ENCODE peak calls at places on chromosomes 11 and 22, in six cellular contexts. S is left ventricle myocardium inferior, B is heart right ventricle, H is endodermal cell, P is BJ, Z is pancreas. T is an unnamed sample.

GRCh38 chr11:129804012-129804411 is 11.6 kb upstream of the TMEM45B start:
- DNase-seq in S (no peak), H (no peak), B (no peak), P (no peak), Z (no peak), T (no peak)

GRCh38 chr11:1864216-1864615 is 11.3 kb downstream of the LSP1 start:
- DNase-seq in H (no peak), P (no peak), B (no peak), Z (peak), S (peak), T (peak)

GRCh38 chr22:50153056-50153755 is 17.3 kb upstream of the PANX2 start:
- DNase-seq in Z (no peak), P (no peak), S (no peak), H (no peak), B (no peak), T (no peak)

GRCh38 chr11:28903716-28904115 is 795.5 kb downstream of the METTL15 start:
- DNase-seq in Z (no peak), P (no peak), B (no peak), H (no peak), S (no peak), T (peak)

GRCh38 chr11:2530855-2531200 is 86.0 kb downstream of the KCNQ1 start:
- DNase-seq in S (peak), Z (peak), P (no peak), H (peak), B (no peak), T (no peak)

GRCh38 chr11:124896821-124897391 is 759 bp downstream of the ROBO4 start:
- DNase-seq in B (no peak), P (no peak), Z (no peak), S (no peak), H (no peak), T (no peak)

GRCh38 chr11:63920126-63920869 is 3.3 kb upstream of the RCOR2 start:
- DNase-seq in B (peak), P (no peak), S (peak), Z (peak), H (peak), T (peak)

GRCh38 chr22:44658371-44658953 is 43.5 kb upstream of the PRR5 start:
- DNase-seq in H (peak), S (peak), P (peak), Z (no peak), B (peak), T (peak)

GRCh38 chr22:40728731-40729189 is 49.5 kb downstream of the MCHR1 start:
- DNase-seq in P (no peak), S (no peak), B (no peak), H (no peak), Z (no peak), T (peak)

GRCh38 chr11:130118636-130119387 is 40.8 kb upstream of the ST14 start:
- DNase-seq in S (no peak), P (no peak), Z (no peak), H (no peak), B (no peak), T (no peak)

GRCh38 chr11:32198053-32198452 is 107.2 kb downstream of the RCN1 start:
- DNase-seq in B (no peak), Z (no peak), P (no peak), H (no peak), S (no peak), T (peak)

GRCh38 chr11:79018371-79018849 is 422.4 kb downstream of the TENM4 start:
- DNase-seq in Z (no peak), H (peak), P (peak), B (no peak), S (no peak), T (peak)

GRCh38 chr11:74000770-74001169 is 8.1 kb downstream of the UCP3 start:
- DNase-seq in H (peak), Z (no peak), P (no peak), B (no peak), S (no peak), T (no peak)

GRCh38 chr22:30992565-30992964 is 23.5 kb downstream of the TUG1 start:
- DNase-seq in S (no peak), P (no peak), Z (no peak), B (no peak), H (no peak), T (no peak)

GRCh38 chr11:95147364-95147905 is 57.8 kb downstream of the ENDOD1 start:
- DNase-seq in P (no peak), H (no peak), S (no peak), Z (no peak), B (no peak), T (peak)

GRCh38 chr11:120545813-120546212 is 34.3 kb downstream of the GRIK4 start:
- DNase-seq in B (no peak), P (no peak), H (no peak), Z (no peak), S (no peak), T (no peak)

GRCh38 chr22:29016067-29016938 is 45.3 kb downstream of the C22orf31 start:
- DNase-seq in H (no peak), P (no peak), B (no peak), Z (no peak), S (no peak), T (no peak)

GRCh38 chr11:21144556-21144955 is 475.2 kb downstream of the NELL1 start:
- DNase-seq in Z (no peak), H (no peak), S (no peak), P (no peak), B (no peak), T (no peak)

GRCh38 chr11:316031-316701 is 2.3 kb downstream of the IFITM1 start:
- DNase-seq in Z (peak), H (no peak), S (peak), P (no peak), B (no peak), T (no peak)

GRCh38 chr11:69317401-69318092 is 23.6 kb downstream of the MYEOV start:
- DNase-seq in P (no peak), Z (no peak), B (no peak), H (no peak), S (no peak), T (peak)

GRCh38 chr11:2890466-2891241 is 5.1 kb upstream of the CDKN1C start:
- DNase-seq in S (peak), B (no peak), H (no peak), Z (peak), P (no peak), T (peak)

GRCh38 chr11:27350503-27350902 is 12.5 kb downstream of the CCDC34 start:
- DNase-seq in H (no peak), P (no peak), B (no peak), Z (no peak), S (no peak), T (peak)

GRCh38 chr11:59135648-59136461 is 6.8 kb upstream of the FAM111A start:
- DNase-seq in H (peak), B (peak), Z (peak), S (peak), P (no peak), T (peak)

GRCh38 chr11:131694526-131695424 is 324.4 kb downstream of the NTM start:
- DNase-seq in P (peak), B (peak), S (peak), Z (peak), H (peak), T (peak)

GRCh38 chr11:104663190-104664140 is 234.8 kb downstream of the CASP12 start:
- DNase-seq in P (no peak), B (no peak), Z (no peak), H (no peak), S (no peak), T (no peak)

GRCh38 chr22:46052331-46052771 is 75.4 kb upstream of the WNT7B start:
- DNase-seq in S (peak), H (peak), P (no peak), B (no peak), Z (peak), T (no peak)

GRCh38 chr11:30760341-30760740 is 174.2 kb upstream of the MPPED2 start:
- DNase-seq in P (no peak), B (no peak), H (no peak), Z (no peak), S (no peak), T (no peak)

GRCh38 chr11:33383920-33384209 is 126.7 kb downstream of the HIPK3 start:
- DNase-seq in H (no peak), B (no peak), P (no peak), Z (no peak), S (no peak), T (no peak)

GRCh38 chr11:72771507-72771906 is 19.3 kb upstream of the ARAP1 start:
- DNase-seq in Z (no peak), P (no peak), H (no peak), B (no peak), S (no peak), T (peak)

GRCh38 chr22:35972559-35972958 is 56.1 kb downstream of the RBFOX2 start:
- DNase-seq in B (no peak), Z (no peak), S (no peak), H (no peak), P (no peak), T (no peak)

GRCh38 chr11:60396790-60397189 is 531 bp downstream of the MS4A14 start:
- DNase-seq in S (no peak), H (no peak), Z (no peak), B (no peak), P (no peak), T (no peak)

GRCh38 chr22:41731609-41732008 is 32.3 kb downstream of the MEI1 start:
- DNase-seq in Z (no peak), P (no peak), S (no peak), H (no peak), B (no peak), T (no peak)

GRCh38 chr22:41732096-41732772 is 32.9 kb downstream of the MEI1 start:
- DNase-seq in H (no peak), Z (no peak), P (no peak), B (no peak), S (no peak), T (no peak)
- H3K4me3 ChIP-seq in H (no peak), Z (no peak), P (no peak), B (no peak), S (no peak), T (no peak)

GRCh38 chr22:47841166-47841565 is 1078.7 kb downstream of the TBC1D22A start:
- DNase-seq in P (no peak), H (no peak), B (no peak), Z (no peak), S (no peak), T (no peak)

GRCh38 chr22:47837703-47838102 is 1075.3 kb downstream of the TBC1D22A start:
- DNase-seq in Z (no peak), B (no peak), P (no peak), H (peak), S (no peak), T (peak)

GRCh38 chr22:47842119-47842518 is 1079.7 kb downstream of the TBC1D22A start:
- DNase-seq in S (no peak), H (peak), B (no peak), P (no peak), Z (no peak), T (no peak)

GRCh38 chr22:47836957-47837356 is 1074.5 kb downstream of the TBC1D22A start:
- DNase-seq in H (no peak), P (no peak), Z (no peak), S (no peak), B (no peak), T (peak)

GRCh38 chr22:47839586-47840245 is 1077.3 kb downstream of the TBC1D22A start:
- DNase-seq in B (no peak), Z (no peak), S (no peak), H (no peak), P (no peak), T (no peak)
- H3K4me3 ChIP-seq in B (no peak), Z (no peak), S (no peak), H (no peak), P (no peak), T (no peak)

GRCh38 chr11:61754534-61755482 is 2.4 kb downstream of the MYRF start:
- DNase-seq in H (peak), B (no peak), S (no peak), Z (no peak), P (no peak), T (peak)
- H3K4me3 ChIP-seq in H (peak), B (no peak), S (no peak), Z (no peak), P (no peak), T (peak)

GRCh38 chr11:9565822-9566560 is 7.5 kb upstream of the WEE1 start:
- DNase-seq in B (peak), S (no peak), H (peak), Z (no peak), P (peak), T (peak)
- H3K4me3 ChIP-seq in B (no peak), S (no peak), H (no peak), Z (no peak), P (no peak), T (no peak)

GRCh38 chr11:123354371-123354770 is 75.7 kb upstream of the GRAMD1B start:
- DNase-seq in B (no peak), S (no peak), Z (no peak), H (no peak), P (no peak), T (no peak)
- H3K4me3 ChIP-seq in B (no peak), S (no peak), Z (no peak), H (no peak), P (no peak), T (no peak)

GRCh38 chr22:19622061-19622441 is 92.3 kb upstream of the SEPTIN5 start:
- DNase-seq in Z (no peak), B (no peak), P (no peak), S (no peak), H (no peak), T (no peak)
- H3K4me3 ChIP-seq in Z (no peak), B (no peak), P (no peak), S (no peak), H (no peak), T (no peak)

GRCh38 chr22:25451480-25452114 is 112.9 kb upstream of the GRK3 start:
- DNase-seq in S (no peak), Z (no peak), H (no peak), P (no peak), B (no peak), T (peak)
- H3K4me3 ChIP-seq in S (no peak), Z (no peak), H (no peak), P (no peak), B (no peak), T (no peak)

GRCh38 chr11:117229411-117229810 is 2.5 kb downstream of the PCSK7 start:
- DNase-seq in B (no peak), Z (no peak), S (no peak), P (no peak), H (no peak), T (no peak)

GRCh38 chr11:117231637-117232021 is 244 bp downstream of the PCSK7 start:
- DNase-seq in P (no peak), B (no peak), H (no peak), Z (no peak), S (no peak), T (no peak)

GRCh38 chr11:117230981-117231636 is 764 bp downstream of the PCSK7 start:
- DNase-seq in B (no peak), Z (no peak), P (no peak), S (no peak), H (no peak), T (no peak)

GRCh38 chr11:117229931-117230285 is 2.0 kb downstream of the PCSK7 start:
- DNase-seq in B (no peak), P (no peak), H (no peak), S (no peak), Z (no peak), T (no peak)

GRCh38 chr11:117230286-117230961 is 1.4 kb downstream of the PCSK7 start:
- DNase-seq in B (no peak), P (no peak), S (no peak), Z (no peak), H (no peak), T (no peak)
- H3K4me3 ChIP-seq in B (no peak), P (no peak), S (peak), Z (no peak), H (peak), T (peak)